ENCODE peak calls at places on chromosomes 11 and 22, in nine cellular contexts. E is GM12865; U is T-helper 17 cell; C is KBM-7; T is activated CD8-positive, alpha-beta memory T cell treated with anti-CD3 and anti-CD28 coated beads, Interleukin-2, amount 10 ng/mL, durations not matched to agents 7 days and 5 days; F is HCT116; Y is PC-9; H is GM04503; A is memory B cell. D is an unnamed sample.

GRCh38 chr11:12017243-12017678 is 8.8 kb upstream of the DKK3 start:
- DNase-seq in F (no peak), A (no peak), Y (no peak), E (no peak), T (no peak), U (no peak), H (peak), C (no peak), D (peak)

GRCh38 chr11:70137383-70137782 is 59.3 kb downstream of the ANO1 start:
- DNase-seq in H (no peak), T (no peak), E (no peak), C (no peak), A (no peak), U (no peak), Y (no peak), F (no peak), D (no peak)

GRCh38 chr11:65645710-65646109 is 7.8 kb downstream of the SIPA1 start:
- DNase-seq in A (no peak), U (no peak), Y (no peak), H (no peak), C (no peak), E (no peak), F (no peak), T (no peak), D (no peak)

GRCh38 chr11:121109916-121110656 is 9.0 kb downstream of the TECTA start:
- DNase-seq in F (no peak), E (no peak), T (no peak), C (no peak), Y (no peak), U (no peak), H (no peak), A (no peak), D (no peak)

GRCh38 chr22:30324008-30324730 is 2.6 kb downstream of the TBC1D10A start:
- DNase-seq in H (no peak), A (no peak), E (peak), T (peak), C (no peak), Y (no peak), F (no peak), U (peak), D (no peak)

GRCh38 chr11:35006389-35007128 is 90.1 kb downstream of the PDHX start:
- DNase-seq in T (peak), H (no peak), A (no peak), F (no peak), U (no peak), Y (no peak), E (peak), C (peak), D (no peak)

GRCh38 chr11:96061730-96062524 is 138.0 kb upstream of the MTMR2 start:
- DNase-seq in F (no peak), Y (no peak), E (no peak), T (peak), H (no peak), A (no peak), C (peak), U (no peak), D (peak)

GRCh38 chr11:33128739-33129138 is 32.5 kb downstream of the CSTF3 start:
- DNase-seq in U (no peak), F (no peak), A (no peak), Y (no peak), E (no peak), C (no peak), H (no peak), T (no peak), D (no peak)

GRCh38 chr22:49015459-49015858 is 812.2 kb downstream of the BRD1 start:
- DNase-seq in A (no peak), C (no peak), Y (no peak), E (no peak), H (no peak), T (peak), U (no peak), F (no peak), D (no peak)